ENCODE peak calls at places on chromosomes 7 and 10, in four cellular contexts. T is colonic mucosa, L is psoas muscle, I is RWPE1. O is an unnamed sample.

GRCh38 chr7:64541438-64542359 is 21.2 kb downstream of the ZNF680 start:
- DNase-seq in T (no peak), L (peak), I (no peak), O (no peak)

GRCh38 chr10:70662362-70663220 is 9.7 kb upstream of the ADAMTS14 start:
- DNase-seq in T (no peak), L (no peak), I (no peak), O (peak)

GRCh38 chr10:119491941-119492340 is 50.6 kb downstream of the RGS10 start:
- DNase-seq in T (no peak), L (no peak), I (no peak), O (no peak)

GRCh38 chr7:142808802-142809583 is 38.2 kb downstream of the PRSS2 start:
- DNase-seq in T (peak), L (no peak), I (no peak), O (no peak)

GRCh38 chr7:151736403-151736909 is 140.5 kb downstream of the PRKAG2 start:
- DNase-seq in T (peak), L (peak), I (peak), O (no peak)

GRCh38 chr10:3046210-3046779 is 21.1 kb upstream of the PFKP start:
- DNase-seq in T (no peak), L (no peak), I (no peak), O (no peak)

GRCh38 chr7:27147211-27148030 is at the start of gene HOXA6:
- DNase-seq in T (peak), L (peak), I (no peak), O (peak)

GRCh38 chr7:52876402-52876801 is 159.0 kb upstream of the POM121L12 start:
- DNase-seq in T (no peak), L (no peak), I (no peak), O (no peak)

GRCh38 chr10:120978589-120979252 is 127.6 kb downstream of the WDR11 start:
- DNase-seq in T (peak), L (no peak), I (peak), O (no peak)

GRCh38 chr7:23544913-23545354 is 13.2 kb upstream of the TRA2A start:
- DNase-seq in T (no peak), L (no peak), I (peak), O (no peak)

GRCh38 chr10:84333864-84334451 is 5.6 kb downstream of the CCSER2 start:
- DNase-seq in T (no peak), L (no peak), I (peak), O (no peak)

GRCh38 chr7:44769381-44770209 is 20.9 kb downstream of the ZMIZ2 start:
- DNase-seq in T (no peak), L (no peak), I (no peak), O (no peak)

GRCh38 chr10:70594161-70594560 is 8.4 kb downstream of the PRF1 start:
- DNase-seq in T (peak), L (no peak), I (no peak), O (peak)

GRCh38 chr7:149595541-149595940 is 97.9 kb upstream of the ZNF746 start:
- DNase-seq in T (no peak), L (no peak), I (no peak), O (no peak)

GRCh38 chr7:72781631-72782030 is 46.4 kb downstream of the TYW1B start:
- DNase-seq in T (no peak), L (no peak), I (no peak), O (no peak)

GRCh38 chr10:84076540-84077195 is 62.6 kb upstream of the GHITM start:
- DNase-seq in T (no peak), L (no peak), I (no peak), O (no peak)

O was measured in mesenteric fat pad.